ENCODE peak calls at places on chromosome 5, in ten cellular contexts. E, W, Z, T, B, C, Y, P, M and K are unnamed samples.

GRCh38 chr5:135559342-135559741 is 19.4 kb downstream of the CXCL14 start:
- DNase-seq in E (no peak), W (no peak), Z (peak), T (no peak), B (peak), C (peak), Y (no peak), P (peak), M (no peak), K (peak)

GRCh38 chr5:61228691-61229280 is 66.5 kb upstream of the SMIM15 start:
- DNase-seq in E (peak), W (no peak), Z (no peak), T (no peak), B (peak), C (no peak), Y (no peak), P (peak), M (no peak), K (no peak)

GRCh38 chr5:58258984-58259684 is 200.8 kb downstream of the PLK2 start:
- DNase-seq in E (no peak), W (no peak), Z (no peak), T (no peak), B (no peak), C (no peak), Y (no peak), P (no peak), M (no peak), K (no peak)

GRCh38 chr5:11181940-11182339 is 420.9 kb upstream of the DAP start:
- DNase-seq in E (no peak), W (no peak), Z (no peak), T (no peak), B (no peak), C (no peak), Y (no peak), P (no peak), M (no peak), K (no peak)

GRCh38 chr5:134132372-134133212 is 18.1 kb downstream of the TCF7 start:
- DNase-seq in E (no peak), W (peak), Z (no peak), T (no peak), B (no peak), C (no peak), Y (peak), P (no peak), M (no peak), K (peak)

GRCh38 chr5:178637356-178638069 is 10.7 kb upstream of the CLK4 start:
- DNase-seq in E (no peak), W (no peak), Z (no peak), T (no peak), B (no peak), C (no peak), Y (no peak), P (no peak), M (no peak), K (no peak)

GRCh38 chr5:179530069-179530998 is 20.0 kb upstream of the RUFY1 start:
- DNase-seq in E (peak), W (peak), Z (peak), T (no peak), B (no peak), C (peak), Y (peak), P (peak), M (no peak), K (peak)

GRCh38 chr5:181207214-181207959 is 2.4 kb upstream of the TRIM7 start:
- DNase-seq in E (peak), W (peak), Z (peak), T (peak), B (peak), C (peak), Y (peak), P (peak), M (no peak), K (no peak)

GRCh38 chr5:10678236-10678635 is 82.8 kb downstream of the DAP start:
- DNase-seq in E (peak), W (no peak), Z (no peak), T (no peak), B (no peak), C (no peak), Y (no peak), P (no peak), M (no peak), K (no peak)

GRCh38 chr5:179208706-179209358 is 136.4 kb downstream of the ADAMTS2 start:
- DNase-seq in E (no peak), W (no peak), Z (no peak), T (no peak), B (no peak), C (no peak), Y (no peak), P (no peak), M (no peak), K (peak)

GRCh38 chr5:111953351-111954127 is 196.5 kb upstream of the NREP start:
- DNase-seq in E (no peak), W (no peak), Z (peak), T (peak), B (peak), C (no peak), Y (no peak), P (no peak), M (no peak), K (no peak)

GRCh38 chr5:74056789-74057164 is 430.8 kb downstream of the ARHGEF28 start:
- DNase-seq in E (peak), W (peak), Z (peak), T (peak), B (peak), C (no peak), Y (no peak), P (peak), M (no peak), K (no peak)

GRCh38 chr5:2751592-2752021 is at the start of gene IRX2:
- DNase-seq in E (peak), W (peak), Z (no peak), T (no peak), B (peak), C (peak), Y (no peak), P (peak), M (no peak), K (peak)